ENCODE peak calls at places on chromosome 6, in nine cellular contexts. G, O, A, F, S, R, P, D and I are unnamed samples.

GRCh38 chr6:63923139-63923739 is 287.6 kb downstream of the PHF3 start:
- DNase-seq in A (peak; percentile 3), O (no peak), P (peak; percentile 4), F (peak; percentile 43), G (no peak), S (no peak), D (peak; percentile 21), R (no peak), I (no peak)

GRCh38 chr6:7138921-7139358 is 31.2 kb downstream of the RREB1 start:
- DNase-seq in F (no peak), S (no peak), A (no peak), D (no peak), O (peak; percentile 64), R (peak; percentile 27), G (no peak), P (no peak), I (peak; percentile 86)

GRCh38 chr6:113909224-113909856 is 52.2 kb downstream of the MARCKS start:
- DNase-seq in D (peak; percentile 79), P (peak; percentile 65), O (peak; percentile 36), R (peak; percentile 6), A (no peak), S (no peak), F (peak; percentile 60), G (no peak), I (peak; percentile 4)

GRCh38 chr6:117568831-117569434 is 33.4 kb downstream of the GOPC start:
- DNase-seq in A (no peak), O (no peak), G (no peak), P (no peak), S (no peak), D (no peak), F (no peak), R (no peak), I (no peak)

GRCh38 chr6:134707342-134707982 is 242.4 kb downstream of the ALDH8A1 start:
- DNase-seq in F (no peak), R (no peak), A (no peak), G (no peak), P (no peak), O (peak; percentile 65), S (no peak), D (peak; percentile 70), I (peak; percentile 53)

GRCh38 chr6:18024876-18025275 is 37.4 kb upstream of the KIF13A start:
- DNase-seq in G (no peak), A (no peak), R (no peak), D (no peak), S (no peak), F (peak; percentile 0), O (no peak), P (no peak), I (no peak)

GRCh38 chr6:105573556-105573955 is 170.7 kb upstream of the PREP start:
- DNase-seq in R (no peak), P (no peak), D (peak; percentile 47), S (no peak), F (no peak), G (no peak), A (no peak), O (no peak), I (no peak)

GRCh38 chr6:28693751-28694443 is 168.2 kb downstream of the GPX5 start:
- DNase-seq in P (no peak), D (no peak), S (no peak), F (no peak), R (no peak), A (no peak), G (no peak), O (no peak), I (no peak)

GRCh38 chr6:129100164-129100563 is 217.2 kb downstream of the LAMA2 start:
- DNase-seq in G (no peak), A (no peak), D (no peak), R (no peak), F (no peak), S (no peak), O (no peak), P (no peak), I (no peak)

GRCh38 chr6:80214436-80215022 is 108.1 kb downstream of the BCKDHB start:
- DNase-seq in A (no peak), G (no peak), R (no peak), D (peak; percentile 70), O (peak; percentile 36), S (no peak), F (peak; percentile 24), P (no peak), I (peak; percentile 32)

GRCh38 chr6:136226674-136227377 is 23.3 kb downstream of the MTFR2 start:
- DNase-seq in R (no peak), S (no peak), P (no peak), A (no peak), D (peak; percentile 23), G (no peak), O (no peak), F (no peak), I (no peak)

GRCh38 chr6:122568350-122568749 is 41.9 kb upstream of the PKIB start:
- DNase-seq in G (no peak), P (no peak), A (no peak), O (no peak), F (no peak), S (no peak), D (no peak), R (no peak), I (no peak)

GRCh38 chr6:43263314-43264178 is 20.3 kb downstream of the TTBK1 start:
- DNase-seq in S (peak; percentile 68), D (peak; percentile 75), A (no peak), P (peak; percentile 35), R (peak; percentile 65), O (peak; percentile 87), G (no peak), F (peak; percentile 93), I (peak; percentile 82)

GRCh38 chr6:141488466-141488865 is 644.3 kb upstream of the GJE1 start:
- DNase-seq in G (no peak), O (no peak), F (peak; percentile 11), P (no peak), S (no peak), R (no peak), D (peak; percentile 36), A (no peak), I (no peak)

GRCh38 chr6:137264308-137265075 is 45.3 kb upstream of the IFNGR1 start:
- DNase-seq in R (no peak), G (no peak), O (no peak), F (no peak), A (no peak), D (peak; percentile 62), P (peak; percentile 6), S (no peak), I (no peak)